ENCODE peak calls at places on chromosomes 13 and 19, in eight cellular contexts. T, X, A, N, I, Y, L and V are unnamed samples.

GRCh38 chr13:25840261-25840660 is 211.6 kb downstream of the SHISA2 start:
- DNase-seq in N (peak; percentile 28), L (no peak), T (no peak), I (no peak), A (no peak), Y (no peak), X (no peak), V (no peak)

GRCh38 chr19:4455742-4456565 is 1.6 kb downstream of the UBXN6 start:
- DNase-seq in T (no peak), Y (no peak), L (no peak), X (no peak), I (peak; percentile 43), A (no peak), N (peak; percentile 66), V (peak; percentile 93)

GRCh38 chr19:8831832-8832131 is 322 bp downstream of the ZNF558 start:
- DNase-seq in L (no peak), Y (no peak), I (no peak), T (no peak), A (peak; percentile 34), N (no peak), X (no peak), V (no peak)

GRCh38 chr19:49846408-49846807 is 4.6 kb upstream of the PTOV1 start:
- DNase-seq in A (no peak), Y (no peak), I (no peak), L (no peak), X (no peak), T (no peak), N (no peak), V (no peak)

GRCh38 chr19:29277107-29277506 is 64.2 kb upstream of the UQCRFS1 start:
- DNase-seq in N (no peak), T (no peak), X (no peak), Y (peak; percentile 15), A (no peak), I (peak; percentile 42), L (no peak), V (peak; percentile 12)

GRCh38 chr13:95500136-95500718 is 52.3 kb upstream of the CLDN10 start:
- DNase-seq in A (no peak), X (no peak), I (no peak), T (no peak), N (no peak), L (no peak), Y (no peak), V (no peak)

GRCh38 chr13:105937451-105937850 is 598.0 kb downstream of the EFNB2 start:
- DNase-seq in T (no peak), A (no peak), N (no peak), X (peak; percentile 9), L (no peak), Y (no peak), I (no peak), V (no peak)

GRCh38 chr19:49556412-49557398 is 23.7 kb downstream of the NOSIP start:
- DNase-seq in T (no peak), L (no peak), I (peak; percentile 11), Y (no peak), X (no peak), N (no peak), A (no peak), V (no peak)

GRCh38 chr13:55573565-55573964 is 1567.2 kb upstream of the PRR20A start:
- DNase-seq in I (no peak), N (no peak), L (no peak), X (no peak), A (no peak), Y (no peak), T (no peak), V (no peak)

GRCh38 chr19:4456843-4457653 is 546 bp downstream of the UBXN6 start:
- DNase-seq in X (peak; percentile 78), T (no peak), N (peak; percentile 59), L (peak; percentile 84), I (peak; percentile 82), Y (peak; percentile 20), A (no peak), V (peak; percentile 37)

GRCh38 chr19:1914826-1915341 is 9.7 kb downstream of the ADAT3 start:
- DNase-seq in A (no peak), Y (no peak), I (no peak), X (no peak), N (no peak), L (no peak), T (no peak), V (no peak)

GRCh38 chr13:56352356-56352755 is 788.4 kb upstream of the PRR20A start:
- DNase-seq in I (no peak), T (no peak), L (no peak), N (peak; percentile 4), X (no peak), Y (no peak), A (no peak), V (peak; percentile 47)